ENCODE peak calls at places on chromosomes 11 and 22, in ten cellular contexts. H is NB4, Q is body of pancreas, A is tibial nerve, O is A549, I is breast epithelium, F is testis, B is GM12891, U is stomach, Z is IMR-90. R is an unnamed sample.

GRCh38 chr11:12723410-12724297 is 49.4 kb downstream of the TEAD1 start:
- DNase-seq in H (no peak), Q (no peak), A (no peak), O (peak; percentile 85), I (no peak), F (no peak), B (no peak), U (peak; percentile 55), Z (peak; percentile 45), R (no peak)

GRCh38 chr22:16914006-16914405 is 88.8 kb upstream of the XKR3 start:
- DNase-seq in H (no peak), Q (no peak), A (no peak), O (no peak), I (no peak), F (no peak), B (no peak), U (no peak), Z (no peak), R (no peak)

GRCh38 chr22:46487318-46487717 is 50.1 kb downstream of the CELSR1 start:
- DNase-seq in H (no peak), Q (no peak), A (no peak), O (no peak), I (no peak), F (no peak), B (no peak), U (no peak), Z (no peak), R (no peak)

GRCh38 chr11:75450826-75451783 is 18.1 kb upstream of the KLHL35 start:
- DNase-seq in H (peak; percentile 53), Q (no peak), A (no peak), O (peak; percentile 28), I (no peak), F (peak; percentile 54), B (peak; percentile 53), U (no peak), Z (no peak), R (no peak)

GRCh38 chr11:124376280-124376679 is 8.0 kb downstream of the OR8B2 start:
- DNase-seq in H (no peak), Q (no peak), A (no peak), O (no peak), I (no peak), F (no peak), B (no peak), U (no peak), Z (no peak), R (no peak)

GRCh38 chr11:57306156-57306876 is 18.4 kb downstream of the TNKS1BP1 start:
- DNase-seq in H (no peak), Q (no peak), A (no peak), O (no peak), I (no peak), F (no peak), B (no peak), U (no peak), Z (peak; percentile 19), R (no peak)

GRCh38 chr22:20587206-20587958 is 80.0 kb downstream of the MED15 start:
- DNase-seq in H (no peak), Q (no peak), A (no peak), O (no peak), I (no peak), F (no peak), B (no peak), U (no peak), Z (no peak), R (no peak)

GRCh38 chr11:34631297-34631696 is 10.4 kb downstream of the EHF start:
- DNase-seq in H (no peak), Q (no peak), A (no peak), O (no peak), I (no peak), F (no peak), B (no peak), U (no peak), Z (no peak), R (no peak)

GRCh38 chr11:92714111-92714510 is 255.3 kb upstream of the MTNR1B start:
- DNase-seq in H (no peak), Q (no peak), A (no peak), O (no peak), I (no peak), F (no peak), B (no peak), U (no peak), Z (no peak), R (no peak)

GRCh38 chr22:48152154-48152775 is 1389.8 kb downstream of the TBC1D22A start:
- DNase-seq in H (no peak), Q (no peak), A (no peak), O (no peak), I (no peak), F (peak; percentile 27), B (no peak), U (no peak), Z (no peak), R (no peak)

GRCh38 chr11:128040603-128041002 is 546.8 kb downstream of the ETS1 start:
- DNase-seq in H (peak; percentile 45), Q (no peak), A (no peak), O (no peak), I (no peak), F (no peak), B (no peak), U (no peak), Z (no peak), R (no peak)

GRCh38 chr11:112004389-112004788 is 20.8 kb upstream of the DLAT start:
- DNase-seq in H (peak; percentile 53), Q (no peak), A (no peak), O (peak; percentile 17), I (no peak), F (no peak), B (peak; percentile 56), U (no peak), Z (no peak), R (no peak)

GRCh38 chr11:77438487-77438886 is 35.4 kb downstream of the PAK1 start:
- DNase-seq in H (no peak), Q (no peak), A (no peak), O (no peak), I (no peak), F (no peak), B (no peak), U (no peak), Z (no peak), R (no peak)

GRCh38 chr11:20066783-20067156 is 93.5 kb downstream of the DBX1 start:
- DNase-seq in H (no peak), Q (no peak), A (no peak), O (no peak), I (no peak), F (no peak), B (no peak), U (no peak), Z (no peak), R (no peak)

GRCh38 chr22:18023509-18024275 is 669 bp downstream of the MICAL3 start:
- DNase-seq in H (no peak), Q (peak; percentile 87), A (peak; percentile 75), O (peak; percentile 76), I (peak; percentile 74), F (peak; percentile 88), B (peak; percentile 62), U (peak; percentile 69), Z (peak; percentile 85), R (peak; percentile 75)

GRCh38 chr22:46737105-46737975 is 712 bp downstream of the CERK start:
- DNase-seq in H (peak; percentile 68), Q (peak; percentile 53), A (no peak), O (peak; percentile 18), I (no peak), F (peak; percentile 44), B (peak; percentile 70), U (no peak), Z (peak; percentile 34), R (no peak)

DNA sequence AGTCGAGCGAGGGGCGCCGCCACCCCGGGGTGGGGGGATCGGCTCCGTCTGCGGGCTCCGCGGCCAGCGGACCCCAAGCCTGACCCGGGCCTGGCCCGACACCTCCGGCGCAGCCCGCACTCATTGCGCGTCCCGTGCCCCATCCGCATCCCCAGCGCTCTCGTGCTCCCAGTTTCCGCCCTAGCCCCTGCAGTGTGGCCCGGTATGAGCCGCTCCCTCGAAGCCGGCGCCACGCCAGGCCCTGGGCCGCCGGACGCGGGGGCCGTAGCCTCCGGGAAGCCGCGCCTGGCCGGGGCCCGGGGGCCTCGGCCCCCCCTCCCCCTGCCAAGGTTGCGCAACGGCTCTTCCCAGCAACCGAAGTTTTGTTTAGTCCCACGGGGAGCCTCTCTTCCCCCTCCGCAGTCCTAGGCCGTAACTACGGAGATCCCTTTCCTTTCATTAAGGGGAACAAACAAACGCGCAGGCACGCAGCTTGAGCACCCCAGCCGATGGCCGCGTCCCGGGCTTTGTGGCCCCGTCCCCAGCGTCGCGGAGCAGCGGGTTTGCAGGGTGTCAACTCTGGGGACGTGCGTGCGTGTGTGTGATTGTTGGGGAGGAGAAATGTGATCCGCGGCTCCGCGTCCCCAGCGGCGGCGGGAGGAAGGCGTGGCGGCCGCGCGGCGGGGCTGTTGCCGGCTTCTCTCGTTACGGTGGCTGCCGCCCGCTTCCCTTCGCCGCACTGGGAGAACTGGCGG is 883 bp downstream of the HIPK3 start:
- DNase-seq in H (peak; percentile 93), Q (peak; percentile 84), A (peak; percentile 83), O (peak; percentile 48), I (peak; percentile 77), F (peak; percentile 85), B (peak; percentile 41), U (peak; percentile 81), Z (peak; percentile 83), R (peak; percentile 44)
- TF ChIP-seq POLR2A in H (peak; percentile 74), Q (peak; percentile 94), A (peak; percentile 78), O (peak; percentile 38), I (peak; percentile 85), F (no peak), B (peak; percentile 83), U (peak; percentile 62), Z (peak; percentile 64), R (peak; percentile 67)

DNA sequence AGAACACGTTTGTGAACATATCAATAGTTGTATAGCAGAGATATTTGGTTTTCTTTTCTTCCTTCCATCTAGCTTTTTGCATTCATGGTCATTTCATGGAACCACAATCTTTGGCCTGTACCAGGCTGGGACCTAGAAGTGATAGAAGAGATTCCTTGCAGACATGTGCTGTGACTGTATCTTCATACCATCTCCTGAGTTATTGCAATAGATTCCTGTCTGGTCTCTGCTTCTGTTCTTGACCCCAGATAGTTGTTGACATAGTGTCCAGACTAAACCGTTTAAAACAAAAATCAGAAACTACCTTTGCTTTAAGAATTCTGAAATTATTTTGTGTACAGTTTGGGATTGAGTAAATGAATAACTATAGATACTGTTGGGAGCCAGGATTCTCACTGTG is 16.8 kb downstream of the PANX1 start:
- DNase-seq in H (no peak), Q (no peak), A (no peak), O (no peak), I (no peak), F (no peak), B (no peak), U (no peak), Z (no peak), R (no peak)
- TF ChIP-seq POLR2A in H (no peak), Q (no peak), A (no peak), O (no peak), I (no peak), F (no peak), B (no peak), U (no peak), Z (no peak), R (no peak)

GRCh38 chr11:59142530-59143507 is at the start of gene FAM111A:
- DNase-seq in H (peak; percentile 89), Q (peak; percentile 90), A (peak; percentile 69), O (peak; percentile 81), I (peak; percentile 84), F (peak; percentile 90), B (peak; percentile 53), U (peak; percentile 92), Z (peak; percentile 86), R (peak; percentile 77)
- TF ChIP-seq POLR2A in H (no peak), Q (peak; percentile 73), A (peak; percentile 53), O (peak; percentile 42), I (no peak), F (no peak), B (no peak), U (no peak), Z (no peak), R (peak; percentile 66)

GRCh38 chr11:83162377-83162776 is 5.4 kb downstream of the PCF11 start:
- DNase-seq in H (no peak), Q (no peak), A (no peak), O (no peak), I (no peak), F (no peak), B (no peak), U (no peak), Z (peak; percentile 16), R (no peak)
- TF ChIP-seq POLR2A in H (no peak), Q (no peak), A (no peak), O (no peak), I (no peak), F (no peak), B (no peak), U (no peak), Z (no peak), R (no peak)

R was measured in H54.